ENCODE peak calls at places on chromosome 20, in five cellular contexts. One of them, this sample, is unnamed.

GRCh38 chr20:58478141-58478805 is 36.9 kb downstream of the APCDD1L start:
- DNase-seq in pancreas: no peak
- DNase-seq in ovary: no peak
- DNase-seq in HFF-Myc: no peak
- DNase-seq in ascending aorta: no peak
- DNase-seq in this sample: no peak

GRCh38 chr20:38242848-38243449 is 17.6 kb downstream of the KIAA1755 start:
- DNase-seq in ovary: no peak
- DNase-seq in HFF-Myc: no peak
- DNase-seq in ascending aorta: no peak
- DNase-seq in pancreas: no peak
- DNase-seq in this sample: no peak

GRCh38 chr20:53981752-53982437 is 88.5 kb downstream of the BCAS1 start:
- DNase-seq in HFF-Myc: no peak
- DNase-seq in pancreas: no peak
- DNase-seq in ascending aorta: no peak
- DNase-seq in ovary: no peak
- DNase-seq in this sample: no peak

GRCh38 chr20:56363491-56363890 is 4.7 kb downstream of the FAM210B start:
- DNase-seq in HFF-Myc: no peak
- DNase-seq in ovary: no peak
- DNase-seq in ascending aorta: no peak
- DNase-seq in pancreas: no peak
- DNase-seq in this sample: no peak

GRCh38 chr20:44074252-44075151 is 112.5 kb downstream of the JPH2 start:
- DNase-seq in ascending aorta: no peak
- DNase-seq in ovary: no peak
- DNase-seq in HFF-Myc: no peak
- DNase-seq in pancreas: no peak
- DNase-seq in this sample: no peak

GRCh38 chr20:51636123-51636522 is 93.6 kb upstream of the NFATC2 start:
- DNase-seq in pancreas: no peak
- DNase-seq in HFF-Myc: no peak
- DNase-seq in ascending aorta: no peak
- DNase-seq in ovary: no peak
- DNase-seq in this sample: no peak

GRCh38 chr20:11193241-11193640 is 519.4 kb upstream of the JAG1 start:
- DNase-seq in HFF-Myc: no peak
- DNase-seq in ovary: no peak
- DNase-seq in ascending aorta: no peak
- DNase-seq in pancreas: no peak
- DNase-seq in this sample: no peak

GRCh38 chr20:44695295-44696230 is 19.6 kb upstream of the CCN5 start:
- DNase-seq in ascending aorta: no peak
- DNase-seq in HFF-Myc: no peak
- DNase-seq in ovary: no peak
- DNase-seq in pancreas: no peak
- DNase-seq in this sample: peak

GRCh38 chr20:25750765-25751696 is 54.4 kb upstream of the ZNF337 start:
- DNase-seq in pancreas: peak
- DNase-seq in HFF-Myc: peak
- DNase-seq in ovary: peak
- DNase-seq in ascending aorta: no peak
- DNase-seq in this sample: no peak

GRCh38 chr20:42484790-42485365 is 704.8 kb downstream of the PTPRT start:
- DNase-seq in ovary: no peak
- DNase-seq in HFF-Myc: no peak
- DNase-seq in ascending aorta: no peak
- DNase-seq in pancreas: no peak
- DNase-seq in this sample: no peak

GRCh38 chr20:8996817-8997512 is 71.9 kb upstream of the PLCB4 start:
- DNase-seq in pancreas: no peak
- DNase-seq in HFF-Myc: no peak
- DNase-seq in ascending aorta: no peak
- DNase-seq in ovary: no peak
- DNase-seq in this sample: no peak

GRCh38 chr20:19710336-19710721 is 47.7 kb upstream of the RIN2 start:
- DNase-seq in HFF-Myc: no peak
- DNase-seq in ascending aorta: no peak
- DNase-seq in pancreas: no peak
- DNase-seq in ovary: no peak
- DNase-seq in this sample: no peak

GRCh38 chr20:56752274-56752673 is 123.2 kb downstream of the TFAP2C start:
- DNase-seq in pancreas: no peak
- DNase-seq in ascending aorta: no peak
- DNase-seq in ovary: no peak
- DNase-seq in HFF-Myc: no peak
- DNase-seq in this sample: no peak

GRCh38 chr20:24577271-24577909 is 108.0 kb downstream of the SYNDIG1 start:
- DNase-seq in pancreas: no peak
- DNase-seq in ascending aorta: no peak
- DNase-seq in ovary: no peak
- DNase-seq in HFF-Myc: no peak
- DNase-seq in this sample: no peak

GRCh38 chr20:61660559-61660958 is 405.1 kb downstream of the TAF4 start:
- DNase-seq in HFF-Myc: no peak
- DNase-seq in ascending aorta: no peak
- DNase-seq in pancreas: no peak
- DNase-seq in ovary: no peak
- DNase-seq in this sample: no peak

GRCh38 chr20:19757973-19758887 is at the start of gene RIN2:
- DNase-seq in ovary: peak
- DNase-seq in HFF-Myc: peak
- DNase-seq in ascending aorta: peak
- DNase-seq in pancreas: peak
- DNase-seq in this sample: peak

GRCh38 chr20:21396045-21396893 is 1.1 kb downstream of the NKX2-4 start:
- DNase-seq in ovary: no peak
- DNase-seq in pancreas: peak
- DNase-seq in HFF-Myc: no peak
- DNase-seq in ascending aorta: no peak
- DNase-seq in this sample: no peak

GRCh38 chr20:49676581-49677291 is 36.9 kb downstream of the B4GALT5 start:
- DNase-seq in ovary: no peak
- DNase-seq in pancreas: no peak
- DNase-seq in ascending aorta: no peak
- DNase-seq in HFF-Myc: no peak
- DNase-seq in this sample: no peak

GRCh38 chr20:15310361-15310760 is 972.9 kb upstream of the FLRT3 start:
- DNase-seq in ovary: no peak
- DNase-seq in ascending aorta: no peak
- DNase-seq in HFF-Myc: no peak
- DNase-seq in pancreas: no peak
- DNase-seq in this sample: no peak

GRCh38 chr20:33753763-33754162 is 22.0 kb downstream of the ZNF341 start:
- DNase-seq in HFF-Myc: no peak
- DNase-seq in ovary: no peak
- DNase-seq in ascending aorta: no peak
- DNase-seq in pancreas: no peak
- DNase-seq in this sample: no peak

GRCh38 chr20:13006825-13007224 is 1.9 kb upstream of the SPTLC3 start:
- DNase-seq in pancreas: no peak
- DNase-seq in ovary: no peak
- DNase-seq in ascending aorta: no peak
- DNase-seq in HFF-Myc: no peak
- DNase-seq in this sample: peak

GRCh38 chr20:41316602-41317535 is 662 bp downstream of the ZHX3 start:
- DNase-seq in ovary: peak
- DNase-seq in HFF-Myc: no peak
- DNase-seq in ascending aorta: peak
- DNase-seq in pancreas: peak
- DNase-seq in this sample: peak

GRCh38 chr20:25551413-25552210 is 33.7 kb downstream of the NINL start:
- DNase-seq in HFF-Myc: no peak
- DNase-seq in pancreas: no peak
- DNase-seq in ovary: no peak
- DNase-seq in ascending aorta: no peak
- DNase-seq in this sample: no peak

GRCh38 chr20:58973179-58973578 is 7.9 kb upstream of the NELFCD start:
- DNase-seq in pancreas: no peak
- DNase-seq in ovary: no peak
- DNase-seq in ascending aorta: no peak
- DNase-seq in HFF-Myc: no peak
- DNase-seq in this sample: no peak

GRCh38 chr20:24773751-24774201 is 175.3 kb upstream of the CST7 start:
- DNase-seq in HFF-Myc: peak
- DNase-seq in pancreas: no peak
- DNase-seq in ovary: peak
- DNase-seq in ascending aorta: no peak
- DNase-seq in this sample: peak

GRCh38 chr20:46237221-46237620 is 71.1 kb downstream of the CDH22 start:
- DNase-seq in pancreas: no peak
- DNase-seq in HFF-Myc: no peak
- DNase-seq in ascending aorta: no peak
- DNase-seq in ovary: no peak
- DNase-seq in this sample: no peak

GRCh38 chr20:44526129-44526528 is 4.3 kb upstream of the SERINC3 start:
- DNase-seq in pancreas: no peak
- DNase-seq in ascending aorta: no peak
- DNase-seq in HFF-Myc: no peak
- DNase-seq in ovary: no peak
- DNase-seq in this sample: no peak

GRCh38 chr20:19254956-19255355 is 42.5 kb downstream of the SLC24A3 start:
- DNase-seq in pancreas: no peak
- DNase-seq in ascending aorta: no peak
- DNase-seq in HFF-Myc: no peak
- DNase-seq in ovary: no peak
- DNase-seq in this sample: no peak

GRCh38 chr20:19737025-19737424 is 21.0 kb upstream of the RIN2 start:
- DNase-seq in ascending aorta: no peak
- DNase-seq in HFF-Myc: no peak
- DNase-seq in ovary: peak
- DNase-seq in pancreas: no peak
- DNase-seq in this sample: no peak

GRCh38 chr20:25605146-25605545 is 18.7 kb downstream of the NANP start:
- DNase-seq in ascending aorta: no peak
- DNase-seq in pancreas: no peak
- DNase-seq in HFF-Myc: no peak
- DNase-seq in ovary: no peak
- DNase-seq in this sample: no peak

DNA sequence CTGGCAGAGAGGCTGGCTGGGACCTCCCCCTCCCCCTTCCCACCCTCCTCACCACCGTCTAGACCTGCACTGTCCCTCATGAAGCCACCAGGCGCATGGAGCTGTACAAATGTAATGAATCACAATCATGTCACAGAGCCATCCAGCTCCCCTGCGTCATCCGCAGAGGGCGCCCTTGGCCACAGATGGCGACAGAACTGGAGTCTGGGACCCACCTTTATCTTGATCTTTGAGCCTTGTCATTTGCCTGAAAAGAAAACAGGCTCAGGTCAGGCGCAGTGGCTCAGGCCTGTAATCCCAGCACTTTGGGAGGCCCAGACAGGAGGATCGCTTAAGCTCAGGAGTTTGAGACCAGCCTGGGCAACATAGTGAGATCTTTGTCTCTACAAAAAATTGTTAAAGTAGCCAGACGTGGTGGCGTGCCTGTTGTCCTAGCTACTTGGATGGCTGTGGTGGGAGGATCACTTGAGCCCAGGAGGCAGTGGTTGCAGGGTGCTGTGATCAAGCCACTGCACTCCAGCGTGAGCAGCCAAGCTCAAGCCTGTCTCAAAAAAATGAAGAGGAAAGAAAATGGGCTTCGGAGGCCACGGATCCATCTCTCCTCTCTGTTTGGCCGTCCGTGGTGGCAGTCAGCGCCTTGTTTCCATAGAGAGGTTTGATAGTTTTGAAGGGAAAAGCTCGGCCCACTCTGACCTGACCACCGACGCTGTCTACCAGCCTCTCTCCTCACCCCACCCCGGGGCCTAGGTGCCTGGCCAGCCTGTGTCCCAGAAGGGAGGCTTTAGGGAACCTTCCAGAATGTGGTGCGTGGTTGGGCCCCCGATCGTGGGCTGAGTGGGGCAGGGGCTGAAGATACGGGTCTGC is 6.2 kb downstream of the COL9A3 start:
- DNase-seq in HFF-Myc: no peak
- DNase-seq in pancreas: no peak
- DNase-seq in ascending aorta: no peak
- DNase-seq in ovary: no peak
- DNase-seq in this sample: no peak
- TF ChIP-seq CTCF in HFF-Myc: peak
- TF ChIP-seq CTCF in pancreas: no peak
- TF ChIP-seq CTCF in ascending aorta: no peak
- TF ChIP-seq CTCF in ovary: no peak
- TF ChIP-seq CTCF in this sample: peak

DNA sequence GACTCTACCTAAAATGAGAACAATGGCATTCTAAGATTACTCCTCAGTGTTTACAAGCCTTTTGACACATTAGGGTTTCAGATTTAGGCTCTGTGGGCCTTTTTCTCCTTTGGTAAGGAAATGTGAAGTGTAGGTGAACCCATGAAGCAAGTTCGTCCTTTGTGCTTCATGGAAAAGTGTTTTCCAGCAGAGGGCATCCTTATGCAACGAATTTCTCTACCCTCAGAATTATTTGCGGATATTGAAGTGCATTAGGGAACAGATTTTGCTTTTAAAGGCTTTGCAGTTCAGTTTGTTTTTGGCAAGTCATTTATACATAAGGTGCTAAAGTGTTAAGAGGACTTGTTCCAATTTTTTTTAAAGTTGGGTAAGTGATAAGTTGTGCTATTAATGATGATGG is 55.7 kb upstream of the FERMT1 start:
- DNase-seq in HFF-Myc: no peak
- DNase-seq in ascending aorta: no peak
- DNase-seq in ovary: no peak
- DNase-seq in pancreas: no peak
- DNase-seq in this sample: peak
- TF ChIP-seq CTCF in HFF-Myc: peak
- TF ChIP-seq CTCF in ascending aorta: peak
- TF ChIP-seq CTCF in ovary: no peak
- TF ChIP-seq CTCF in pancreas: peak
- TF ChIP-seq CTCF in this sample: peak

GRCh38 chr20:22863881-22864280 is 171.2 kb upstream of the SSTR4 start:
- DNase-seq in ovary: no peak
- DNase-seq in ascending aorta: no peak
- DNase-seq in HFF-Myc: no peak
- DNase-seq in pancreas: no peak
- DNase-seq in this sample: no peak

GRCh38 chr20:22861231-22861980 is 173.7 kb upstream of the SSTR4 start:
- DNase-seq in pancreas: no peak
- DNase-seq in ascending aorta: no peak
- DNase-seq in HFF-Myc: no peak
- DNase-seq in ovary: no peak
- DNase-seq in this sample: no peak

GRCh38 chr20:22866757-22867425 is 168.2 kb upstream of the SSTR4 start:
- DNase-seq in HFF-Myc: no peak
- DNase-seq in ascending aorta: no peak
- DNase-seq in pancreas: no peak
- DNase-seq in ovary: no peak
- DNase-seq in this sample: no peak

GRCh38 chr20:22861990-22862389 is 173.1 kb upstream of the SSTR4 start:
- DNase-seq in HFF-Myc: no peak
- DNase-seq in ovary: peak
- DNase-seq in pancreas: no peak
- DNase-seq in ascending aorta: no peak
- DNase-seq in this sample: no peak

GRCh38 chr20:22862645-22863230 is 172.4 kb upstream of the SSTR4 start:
- DNase-seq in ovary: no peak
- DNase-seq in ascending aorta: no peak
- DNase-seq in HFF-Myc: no peak
- DNase-seq in pancreas: no peak
- DNase-seq in this sample: no peak
- TF ChIP-seq CTCF in ovary: no peak
- TF ChIP-seq CTCF in ascending aorta: no peak
- TF ChIP-seq CTCF in HFF-Myc: no peak
- TF ChIP-seq CTCF in pancreas: no peak
- TF ChIP-seq CTCF in this sample: no peak

GRCh38 chr20:2816583-2817340 is 598 bp downstream of the TMEM239 start:
- DNase-seq in ovary: no peak
- DNase-seq in ascending aorta: no peak
- DNase-seq in pancreas: peak
- DNase-seq in HFF-Myc: no peak
- DNase-seq in this sample: no peak
- TF ChIP-seq CTCF in ovary: no peak
- TF ChIP-seq CTCF in ascending aorta: no peak
- TF ChIP-seq CTCF in pancreas: no peak
- TF ChIP-seq CTCF in HFF-Myc: no peak
- TF ChIP-seq CTCF in this sample: no peak

This sample was measured in AG04450.